ENCODE peak calls at places on chromosomes 6 and 20, in seven cellular contexts. W is Panc1; A is prostate gland; Y is colonic mucosa; R is fibroblast of the aortic adventitia; U is CD8-positive, alpha-beta T cell; B is left ventricle myocardium inferior. D is an unnamed sample.

GRCh38 chr6:2008383-2008976 is 236.9 kb downstream of the GMDS start:
- DNase-seq in W (no peak), A (no peak), Y (no peak), R (peak; percentile 40), U (no peak), B (no peak), D (no peak)

GRCh38 chr20:38434310-38434741 is 802 bp downstream of the SNHG17 start:
- DNase-seq in W (no peak), A (no peak), Y (no peak), R (peak; percentile 24), U (no peak), B (no peak), D (peak; percentile 46)

GRCh38 chr6:52663120-52663934 is 7.6 kb upstream of the TMEM14A start:
- DNase-seq in W (no peak), A (peak; percentile 46), Y (peak; percentile 63), R (peak; percentile 89), U (no peak), B (no peak), D (peak; percentile 89)

GRCh38 chr6:387293-387694 is 4.3 kb upstream of the IRF4 start:
- DNase-seq in W (no peak), A (no peak), Y (no peak), R (peak; percentile 74), U (no peak), B (no peak), D (no peak)

GRCh38 chr6:130409394-130410095 is 43.7 kb downstream of the TMEM200A start:
- DNase-seq in W (no peak), A (no peak), Y (no peak), R (peak; percentile 61), U (no peak), B (no peak), D (peak; percentile 47)

GRCh38 chr20:44810391-44811149 is at the start of gene RIMS4:
- DNase-seq in W (no peak), A (no peak), Y (no peak), R (no peak), U (no peak), B (no peak), D (no peak)

GRCh38 chr6:40256831-40257230 is 322.6 kb upstream of the MOCS1 start:
- DNase-seq in W (no peak), A (no peak), Y (no peak), R (no peak), U (no peak), B (no peak), D (no peak)

GRCh38 chr6:21531393-21531792 is 62.2 kb upstream of the SOX4 start:
- DNase-seq in W (no peak), A (no peak), Y (no peak), R (no peak), U (no peak), B (no peak), D (no peak)

GRCh38 chr6:106490453-106490852 is 129.9 kb downstream of the CRYBG1 start:
- DNase-seq in W (no peak), A (no peak), Y (no peak), R (no peak), U (no peak), B (no peak), D (no peak)

GRCh38 chr20:10676518-10676917 is 2.7 kb upstream of the JAG1 start:
- DNase-seq in W (no peak), A (no peak), Y (no peak), R (no peak), U (no peak), B (no peak), D (no peak)

GRCh38 chr20:41126719-41127118 is 10.6 kb upstream of the PLCG1 start:
- DNase-seq in W (no peak), A (no peak), Y (no peak), R (no peak), U (no peak), B (no peak), D (no peak)

GRCh38 chr20:1503564-1504227 is 12.5 kb upstream of the SIRPB2 start:
- DNase-seq in W (peak; percentile 91), A (peak; percentile 71), Y (peak; percentile 81), R (peak; percentile 92), U (peak; percentile 54), B (peak; percentile 54), D (peak; percentile 97)

GRCh38 chr20:9573598-9573997 is 59.2 kb downstream of the LAMP5 start:
- DNase-seq in W (no peak), A (no peak), Y (no peak), R (no peak), U (no peak), B (no peak), D (no peak)

GRCh38 chr20:52244702-52245101 is 53.1 kb upstream of the ZFP64 start:
- DNase-seq in W (no peak), A (no peak), Y (no peak), R (no peak), U (no peak), B (no peak), D (no peak)

GRCh38 chr6:28488916-28489365 is 26.7 kb downstream of the GPX6 start:
- DNase-seq in W (peak; percentile 87), A (no peak), Y (peak; percentile 25), R (peak; percentile 83), U (no peak), B (no peak), D (peak; percentile 83)

GRCh38 chr6:160132776-160133338 is 11.2 kb downstream of the SLC22A1 start:
- DNase-seq in W (no peak), A (no peak), Y (no peak), R (peak; percentile 16), U (no peak), B (no peak), D (peak; percentile 51)

GRCh38 chr6:161406633-161407032 is 132.8 kb upstream of the AGPAT4 start:
- DNase-seq in W (no peak), A (no peak), Y (no peak), R (peak; percentile 81), U (no peak), B (no peak), D (peak; percentile 96)

GRCh38 chr20:60060006-60060557 is 101.9 kb downstream of the CDH26 start:
- DNase-seq in W (no peak), A (no peak), Y (no peak), R (no peak), U (no peak), B (no peak), D (no peak)

GRCh38 chr6:117391874-117392583 is 33.7 kb downstream of the ROS1 start:
- DNase-seq in W (no peak), A (no peak), Y (no peak), R (no peak), U (no peak), B (no peak), D (no peak)

GRCh38 chr6:27479319-27480182 is 6.6 kb upstream of the ZNF184 start:
- DNase-seq in W (peak; percentile 87), A (peak; percentile 76), Y (peak; percentile 89), R (peak; percentile 98), U (peak; percentile 86), B (peak; percentile 68), D (peak; percentile 95)

GRCh38 chr20:607476-607875 is 2.6 kb downstream of the TCF15 start:
- DNase-seq in W (no peak), A (no peak), Y (no peak), R (no peak), U (no peak), B (peak; percentile 53), D (no peak)

GRCh38 chr20:64111841-64112641 is 4.7 kb upstream of the NPBWR2 start:
- DNase-seq in W (no peak), A (no peak), Y (no peak), R (no peak), U (no peak), B (peak; percentile 7), D (no peak)

GRCh38 chr6:127737009-127737486 is 160.1 kb downstream of the C6orf58 start:
- DNase-seq in W (peak; percentile 47), A (peak; percentile 58), Y (peak; percentile 36), R (peak; percentile 79), U (no peak), B (no peak), D (peak; percentile 89)

GRCh38 chr6:169859978-169860703 is 108.7 kb downstream of the ERMARD start:
- DNase-seq in W (no peak), A (no peak), Y (peak; percentile 12), R (no peak), U (no peak), B (no peak), D (no peak)

GRCh38 chr6:145815351-145815772 is 767 bp upstream of the FBXO30 start:
- DNase-seq in W (no peak), A (no peak), Y (no peak), R (no peak), U (no peak), B (peak; percentile 16), D (peak; percentile 27)

DNA sequence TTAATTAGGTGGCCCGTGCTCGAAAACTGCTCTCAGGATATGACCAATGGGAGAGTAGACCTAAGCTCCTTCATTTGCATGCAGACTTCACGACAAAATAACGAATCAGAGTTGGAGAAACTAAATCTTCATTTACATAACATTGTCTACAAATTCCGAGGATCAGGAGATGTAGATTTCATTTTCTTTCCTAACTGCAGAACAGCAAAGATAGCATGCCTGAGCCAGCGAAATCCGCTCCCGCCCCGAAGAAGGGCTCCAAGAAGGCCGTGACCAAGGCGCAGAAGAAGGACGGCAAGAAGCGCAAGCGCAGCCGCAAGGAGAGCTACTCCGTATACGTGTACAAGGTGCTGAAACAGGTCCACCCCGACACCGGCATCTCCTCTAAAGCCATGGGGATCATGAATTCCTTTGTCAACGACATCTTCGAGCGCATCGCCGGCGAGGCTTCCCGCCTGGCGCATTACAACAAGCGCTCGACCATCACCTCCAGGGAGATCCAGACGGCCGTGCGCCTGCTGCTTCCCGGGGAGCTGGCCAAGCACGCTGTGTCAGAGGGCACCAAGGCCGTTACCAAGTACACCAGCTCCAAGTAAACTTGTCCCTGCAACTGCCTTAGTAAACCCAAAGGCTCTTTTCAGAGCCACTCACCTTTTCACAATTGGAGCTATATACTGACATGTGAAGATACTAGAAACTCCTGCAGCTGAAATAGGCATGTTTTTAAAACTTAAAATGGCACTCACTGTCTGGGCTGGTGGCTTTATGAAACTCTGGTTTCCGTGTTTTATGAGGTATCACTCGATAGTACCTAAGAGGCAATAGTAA is 96.6 kb downstream of the HFE start:
- DNase-seq in W (peak; percentile 93), A (peak; percentile 71), Y (peak; percentile 78), R (peak; percentile 95), U (no peak), B (peak; percentile 53), D (peak; percentile 93)
- H3K4me3 ChIP-seq in W (peak overlapping the region; percentile 66), A (peak overlapping the region; percentile 38), Y (peak overlapping the region; percentile 38), R (peak overlapping the region; percentile 61), U (peak overlapping the region; percentile 60), B (peak overlapping the region; percentile 74), D (peak overlapping the region; percentile 55)

DNA sequence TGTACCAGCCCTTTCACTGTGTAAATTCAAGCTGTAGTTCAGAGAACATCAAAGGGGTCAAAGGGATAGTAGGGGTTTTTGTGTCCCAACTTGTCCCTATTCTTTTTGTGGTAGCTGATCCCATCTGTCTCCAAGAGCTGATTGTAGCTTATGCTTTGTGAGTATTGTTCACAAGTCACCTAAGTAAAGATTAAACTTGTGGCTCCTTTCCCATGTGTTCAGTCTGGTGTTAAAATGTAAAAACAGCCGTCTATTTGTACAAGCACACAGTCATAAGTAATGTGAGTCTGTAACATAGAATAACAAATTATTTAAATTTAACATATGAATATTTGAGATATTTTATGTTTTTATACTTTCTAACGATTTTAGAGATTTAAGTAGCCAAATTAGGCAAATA is 185.0 kb downstream of the CENPW start:
- DNase-seq in W (no peak), A (no peak), Y (no peak), R (no peak), U (no peak), B (no peak), D (no peak)
- TF ChIP-seq CTCF in W (no peak), A (no peak), Y (no peak), R (no peak), U (no peak), B (no peak), D (no peak)

GRCh38 chr6:144547409-144547808 is 262.3 kb downstream of the UTRN start:
- DNase-seq in W (no peak), A (no peak), Y (no peak), R (no peak), U (no peak), B (no peak), D (no peak)
- H3K4me3 ChIP-seq in W (no peak overlapping the region), A (no peak overlapping the region), Y (no peak overlapping the region), R (no peak overlapping the region), U (no peak overlapping the region), B (no peak overlapping the region), D (no peak overlapping the region)

GRCh38 chr6:26045046-26045938 is 41.9 kb upstream of the HFE start:
- DNase-seq in W (peak; percentile 98), A (peak; percentile 91), Y (peak; percentile 93), R (peak; percentile 96), U (peak; percentile 54), B (peak; percentile 57), D (peak; percentile 96)
- TF ChIP-seq CTCF in W (peak; percentile 44), A (no peak), Y (no peak), R (peak; percentile 14), U (no peak), B (no peak), D (peak; percentile 30)